ENCODE peak calls at places on chromosome 2, in eight cellular contexts. U is K562, R is endothelial cell, Q is AG09319, O is choroid plexus epithelial cell, S is A549, B is B cell, P is GM12865. X is an unnamed sample.

GRCh38 chr2:240787521-240788472 is 32.2 kb downstream of the KIF1A start:
- DNase-seq in O (no peak), P (no peak), S (no peak), U (no peak), Q (no peak), B (no peak), R (no peak), X (no peak)

GRCh38 chr2:233844836-233845235 is 9.5 kb downstream of the HJURP start:
- DNase-seq in R (no peak), U (no peak), P (no peak), O (no peak), S (no peak), B (no peak), Q (no peak), X (no peak)

GRCh38 chr2:154698238-154698788 is at the start of gene KCNJ3:
- DNase-seq in O (no peak), U (no peak), S (no peak), Q (no peak), R (no peak), B (no peak), P (no peak), X (no peak)

GRCh38 chr2:139411236-139411635 is 631.0 kb upstream of the NXPH2 start:
- DNase-seq in S (no peak), Q (no peak), R (no peak), O (no peak), U (no peak), P (no peak), B (no peak), X (no peak)

GRCh38 chr2:231711677-231712461 is 3.5 kb downstream of the PTMA start:
- DNase-seq in S (no peak), Q (no peak), P (peak), R (no peak), O (no peak), U (no peak), B (no peak), X (no peak)

GRCh38 chr2:50953021-50953420 is 78.9 kb downstream of the NRXN1 start:
- DNase-seq in B (no peak), O (peak), S (no peak), Q (no peak), U (no peak), R (no peak), P (no peak), X (no peak)

GRCh38 chr2:28089486-28089885 is 199.0 kb downstream of the BABAM2 start:
- DNase-seq in U (no peak), O (no peak), Q (no peak), R (no peak), S (no peak), B (no peak), P (no peak), X (no peak)

GRCh38 chr2:99697811-99698568 is 208.2 kb upstream of the REV1 start:
- DNase-seq in S (no peak), R (no peak), O (peak), Q (peak), B (no peak), U (no peak), P (no peak), X (no peak)

GRCh38 chr2:67771380-67771779 is 291.4 kb downstream of the C1D start:
- DNase-seq in P (no peak), S (no peak), Q (no peak), O (no peak), B (no peak), R (no peak), U (no peak), X (no peak)

GRCh38 chr2:62724106-62724505 is 18.6 kb downstream of the EHBP1 start:
- DNase-seq in P (no peak), R (no peak), Q (no peak), B (no peak), S (no peak), O (peak), U (no peak), X (no peak)

GRCh38 chr2:10432315-10433181 is 15.6 kb downstream of the ODC1 start:
- DNase-seq in B (peak), S (no peak), O (no peak), Q (no peak), P (peak), U (peak), R (no peak), X (no peak)

DNA sequence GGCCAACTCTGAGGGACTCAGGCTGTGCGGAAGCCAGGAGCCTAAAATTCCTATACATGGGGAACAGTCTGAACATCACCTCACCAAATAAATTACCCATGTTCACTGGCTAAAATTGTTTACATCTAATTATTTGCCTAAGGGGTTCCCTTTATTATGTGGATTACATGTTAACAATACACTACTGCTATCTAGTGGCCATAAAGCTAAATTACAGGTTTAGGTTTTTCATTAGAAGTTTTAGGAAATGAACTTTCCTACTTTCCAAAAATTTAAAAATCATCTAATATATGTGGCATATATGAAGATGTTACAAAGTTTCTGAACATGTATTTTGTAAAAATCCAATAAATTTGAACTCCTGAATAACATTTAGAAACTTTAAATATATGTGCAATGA is 40.3 kb downstream of the PLA2R1 start:
- DNase-seq in P (peak), U (peak), B (no peak), S (peak), R (no peak), Q (no peak), O (no peak), X (no peak)
- TF ChIP-seq CTCF in P (peak), U (peak), B (peak), S (peak), R (peak), Q (peak), O (peak), X (peak)

DNA sequence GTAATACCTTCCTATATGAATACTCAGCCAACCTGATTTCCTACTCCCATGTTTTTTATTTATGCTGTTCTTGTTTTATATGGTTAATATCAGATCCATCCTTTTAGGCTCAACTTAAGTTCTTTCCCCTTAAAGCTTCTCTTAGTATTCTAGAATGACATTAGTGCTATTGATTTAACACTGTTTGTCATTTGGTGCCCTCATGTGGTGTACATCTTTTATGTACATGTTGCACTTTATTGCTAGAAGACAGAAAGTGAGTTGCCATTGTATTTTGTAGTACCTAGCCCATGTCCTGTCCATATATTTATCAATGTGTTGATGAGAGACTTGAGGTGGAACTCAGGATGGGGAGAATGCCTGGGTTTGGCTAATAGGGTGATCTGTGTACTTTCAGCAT is 2.5 kb downstream of the HTRA2 start:
- DNase-seq in U (no peak), R (no peak), S (peak), B (no peak), Q (no peak), O (peak), P (peak), X (no peak)
- TF ChIP-seq CTCF in U (peak), R (no peak), S (peak), B (peak), Q (peak), O (no peak), P (peak), X (peak)

DNA sequence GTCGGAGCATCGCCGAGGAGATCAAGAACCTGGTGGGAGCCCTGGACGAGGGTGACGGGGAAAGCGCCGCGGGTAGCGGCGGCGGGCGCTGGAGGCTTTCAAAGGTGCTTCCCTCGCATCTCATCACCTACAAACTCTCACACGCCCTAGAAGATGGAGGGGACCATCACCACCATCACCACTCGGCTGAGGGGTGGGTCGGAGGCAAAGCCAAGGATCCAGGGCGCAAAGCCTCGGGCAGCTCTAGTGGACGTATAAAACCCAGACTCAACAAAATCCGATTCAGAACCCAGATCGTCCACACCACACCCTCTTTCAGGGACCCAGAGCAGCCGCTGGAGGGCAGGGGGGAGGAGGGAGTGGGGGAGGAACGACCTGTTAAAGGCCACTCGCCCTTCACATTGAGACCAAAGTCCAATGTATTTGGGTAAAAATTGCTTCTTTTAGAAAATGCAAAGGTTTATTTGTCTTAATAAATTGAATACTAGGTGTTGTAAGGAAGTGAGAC is 1.5 kb downstream of the SOWAHC start:
- DNase-seq in Q (no peak), U (no peak), R (peak), S (no peak), P (no peak), O (no peak), B (no peak), X (no peak)
- TF ChIP-seq CTCF in Q (no peak), U (no peak), R (no peak), S (no peak), P (no peak), O (no peak), B (no peak), X (peak)

GRCh38 chr2:130158631-130159030 is 13.7 kb upstream of the CCDC74B start:
- DNase-seq in R (no peak), Q (no peak), U (no peak), P (no peak), O (no peak), B (no peak), S (no peak), X (no peak)
- TF ChIP-seq CTCF in R (no peak), Q (no peak), U (no peak), P (no peak), O (no peak), B (no peak), S (no peak), X (no peak)

DNA sequence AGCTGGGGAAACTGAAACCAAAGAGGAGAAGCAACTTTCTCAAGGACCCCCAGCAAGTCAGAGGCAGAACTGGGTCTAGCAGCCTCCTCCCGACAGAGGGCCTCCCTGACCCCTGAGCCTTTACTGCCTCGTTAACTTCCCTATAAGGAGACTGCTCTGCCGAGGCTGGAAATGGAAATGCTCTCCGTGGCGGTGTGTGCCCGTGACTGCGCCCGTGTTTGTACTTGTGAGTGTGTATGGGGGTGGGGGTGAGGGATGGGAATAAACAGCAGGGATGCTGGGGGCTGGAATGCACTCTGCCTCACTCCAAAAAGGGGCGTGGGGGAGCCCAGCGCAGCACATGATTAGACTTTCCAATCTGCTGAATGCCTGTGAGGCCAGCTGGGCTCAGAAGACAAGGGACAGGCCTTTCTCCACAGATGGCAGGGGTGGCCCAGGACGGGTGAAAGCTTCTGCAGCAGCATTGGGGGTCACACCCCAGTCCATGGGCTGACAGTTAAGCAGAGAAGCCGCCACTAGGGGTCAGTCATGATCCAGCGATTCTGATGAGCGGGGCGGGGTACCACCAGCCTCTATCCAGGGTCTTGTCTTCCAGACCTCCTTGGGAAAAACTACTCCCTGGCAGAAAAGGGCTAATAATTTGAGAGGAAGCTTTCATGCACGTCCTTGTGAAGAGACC is 26.8 kb downstream of the MPHOSPH10 start:
- DNase-seq in R (peak), P (peak), O (peak), U (peak), B (peak), Q (no peak), S (peak), X (peak)
- TF ChIP-seq CTCF in R (peak), P (peak), O (peak), U (peak), B (peak), Q (peak), S (peak), X (peak)

GRCh38 chr2:111671426-111672150 is 212.4 kb downstream of the ANAPC1 start:
- DNase-seq in P (peak), B (no peak), U (no peak), R (no peak), S (no peak), Q (no peak), O (peak), X (no peak)

GRCh38 chr2:111669928-111670695 is 213.9 kb downstream of the ANAPC1 start:
- DNase-seq in P (no peak), B (no peak), R (no peak), Q (no peak), U (no peak), S (no peak), O (peak), X (no peak)

GRCh38 chr2:111668274-111668616 is 215.7 kb downstream of the ANAPC1 start:
- DNase-seq in O (no peak), U (no peak), S (no peak), R (no peak), B (no peak), P (no peak), Q (no peak), X (no peak)

GRCh38 chr2:111668741-111669140 is 215.3 kb downstream of the ANAPC1 start:
- DNase-seq in U (no peak), S (no peak), B (no peak), R (no peak), P (peak), Q (no peak), O (no peak), X (no peak)

DNA sequence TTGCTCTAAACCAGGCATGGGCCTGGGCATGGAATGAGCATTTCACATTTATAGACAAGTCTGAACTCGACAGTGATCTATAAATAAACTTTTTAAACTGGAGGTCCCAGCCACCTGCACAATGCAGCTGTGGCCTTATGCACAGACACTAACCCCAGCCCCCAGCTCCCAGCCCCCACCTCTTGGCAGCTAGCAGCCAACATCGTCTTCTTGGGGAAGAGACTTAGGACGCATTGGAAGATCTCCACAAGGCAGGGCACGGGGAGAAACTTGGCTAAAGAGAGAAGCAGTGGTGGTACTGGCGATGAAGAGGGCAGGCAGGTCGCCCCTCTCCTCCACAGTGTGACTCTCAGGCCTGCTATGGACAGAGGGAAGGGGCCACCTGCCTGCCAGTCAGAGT is 213.2 kb downstream of the ANAPC1 start:
- DNase-seq in P (no peak), R (no peak), S (no peak), U (no peak), B (no peak), Q (no peak), O (no peak), X (no peak)
- TF ChIP-seq CTCF in P (no peak), R (no peak), S (no peak), U (no peak), B (no peak), Q (no peak), O (no peak), X (no peak)

GRCh38 chr2:218748795-218749429 is 33.0 kb upstream of the CYP27A1 start:
- DNase-seq in S (no peak), R (no peak), B (no peak), P (no peak), U (no peak), O (no peak), Q (no peak), X (no peak)
- TF ChIP-seq CTCF in S (no peak), R (no peak), B (no peak), P (no peak), U (no peak), O (no peak), Q (no peak), X (no peak)

X was measured in D721Med.